ENCODE peak calls at places on chromosomes 7 and 10, in four cellular contexts. U, S, T and E are unnamed samples.

GRCh38 chr7:102834466-102834865 is 78.3 kb upstream of the LRRC17 start:
- DNase-seq in U (no peak), S (no peak), T (no peak), E (no peak)

GRCh38 chr10:12787297-12787696 is 214.2 kb downstream of the CCDC3 start:
- DNase-seq in U (no peak), S (no peak), T (no peak), E (no peak)

GRCh38 chr10:87987206-87987605 is 123.8 kb downstream of the PTEN start:
- DNase-seq in U (no peak), S (no peak), T (no peak), E (no peak)

GRCh38 chr10:124641282-124642075 is 102.7 kb downstream of the FAM53B start:
- DNase-seq in U (no peak), S (no peak), T (no peak), E (peak; percentile 48)

GRCh38 chr10:51117794-51118193 is 43.5 kb downstream of the PRKG1 start:
- DNase-seq in U (no peak), S (no peak), T (no peak), E (no peak)

GRCh38 chr7:76291346-76292205 is 10.9 kb upstream of the HSPB1 start:
- DNase-seq in U (peak; percentile 96), S (peak; percentile 79), T (peak; percentile 97), E (peak; percentile 84)

GRCh38 chr10:32379314-32379949 is 32.5 kb upstream of the EPC1 start:
- DNase-seq in U (no peak), S (peak; percentile 65), T (no peak), E (peak; percentile 67)

GRCh38 chr10:33157108-33157507 is 177.4 kb downstream of the NRP1 start:
- DNase-seq in U (no peak), S (no peak), T (no peak), E (no peak)

GRCh38 chr10:36606234-36606839 is 519.1 kb upstream of the ANKRD30A start:
- DNase-seq in U (no peak), S (no peak), T (no peak), E (no peak)

GRCh38 chr10:9634466-9634865 is 1383.2 kb upstream of the CELF2 start:
- DNase-seq in U (no peak), S (no peak), T (no peak), E (no peak)

GRCh38 chr10:70779088-70779487 is 6.1 kb downstream of the TBATA start:
- DNase-seq in U (no peak), S (no peak), T (no peak), E (no peak)

GRCh38 chr7:156773966-156774365 is 119.0 kb downstream of the LMBR1 start:
- DNase-seq in U (no peak), S (no peak), T (no peak), E (no peak)

GRCh38 chr7:2508327-2509231 is 11.0 kb upstream of the LFNG start:
- DNase-seq in U (peak; percentile 51), S (peak; percentile 92), T (no peak), E (peak; percentile 96)

GRCh38 chr10:77073066-77073960 is 564.3 kb downstream of the KCNMA1 start:
- DNase-seq in U (no peak), S (no peak), T (no peak), E (no peak)

GRCh38 chr7:40009301-40009700 is 59.2 kb downstream of the CDK13 start:
- DNase-seq in U (no peak), S (no peak), T (no peak), E (no peak)

GRCh38 chr10:106557951-106558733 is 606.4 kb downstream of the SORCS1 start:
- DNase-seq in U (no peak), S (no peak), T (no peak), E (no peak)

GRCh38 chr7:46725838-46726237 is 804.8 kb upstream of the IGFBP3 start:
- DNase-seq in U (no peak), S (no peak), T (no peak), E (no peak)

GRCh38 chr7:1668486-1668931 is 1.6 kb upstream of the ELFN1 start:
- DNase-seq in U (no peak), S (no peak), T (peak; percentile 75), E (no peak)

GRCh38 chr7:129338450-129338849 is 95.8 kb upstream of the STRIP2 start:
- DNase-seq in U (no peak), S (no peak), T (no peak), E (no peak)

GRCh38 chr7:110754649-110755048 is 336.3 kb upstream of the LRRN3 start:
- DNase-seq in U (no peak), S (no peak), T (no peak), E (no peak)

GRCh38 chr7:110764852-110765251 is 326.1 kb upstream of the LRRN3 start:
- DNase-seq in U (no peak), S (no peak), T (no peak), E (no peak)

GRCh38 chr7:110760341-110760740 is 330.6 kb upstream of the LRRN3 start:
- DNase-seq in U (no peak), S (no peak), T (no peak), E (no peak)

GRCh38 chr7:110762514-110762913 is 328.4 kb upstream of the LRRN3 start:
- DNase-seq in U (no peak), S (no peak), T (no peak), E (no peak)

GRCh38 chr7:110759069-110759468 is 331.9 kb upstream of the LRRN3 start:
- DNase-seq in U (no peak), S (no peak), T (no peak), E (no peak)
- H3K27ac ChIP-seq in U (no peak overlapping the region), S (no peak overlapping the region), T (no peak overlapping the region), E (no peak overlapping the region)

GRCh38 chr10:57844387-57844998 is 423.2 kb downstream of the IPMK start:
- DNase-seq in U (no peak), S (no peak), T (no peak), E (no peak)

GRCh38 chr10:57849726-57850357 is 417.9 kb downstream of the IPMK start:
- DNase-seq in U (no peak), S (no peak), T (no peak), E (no peak)

DNA sequence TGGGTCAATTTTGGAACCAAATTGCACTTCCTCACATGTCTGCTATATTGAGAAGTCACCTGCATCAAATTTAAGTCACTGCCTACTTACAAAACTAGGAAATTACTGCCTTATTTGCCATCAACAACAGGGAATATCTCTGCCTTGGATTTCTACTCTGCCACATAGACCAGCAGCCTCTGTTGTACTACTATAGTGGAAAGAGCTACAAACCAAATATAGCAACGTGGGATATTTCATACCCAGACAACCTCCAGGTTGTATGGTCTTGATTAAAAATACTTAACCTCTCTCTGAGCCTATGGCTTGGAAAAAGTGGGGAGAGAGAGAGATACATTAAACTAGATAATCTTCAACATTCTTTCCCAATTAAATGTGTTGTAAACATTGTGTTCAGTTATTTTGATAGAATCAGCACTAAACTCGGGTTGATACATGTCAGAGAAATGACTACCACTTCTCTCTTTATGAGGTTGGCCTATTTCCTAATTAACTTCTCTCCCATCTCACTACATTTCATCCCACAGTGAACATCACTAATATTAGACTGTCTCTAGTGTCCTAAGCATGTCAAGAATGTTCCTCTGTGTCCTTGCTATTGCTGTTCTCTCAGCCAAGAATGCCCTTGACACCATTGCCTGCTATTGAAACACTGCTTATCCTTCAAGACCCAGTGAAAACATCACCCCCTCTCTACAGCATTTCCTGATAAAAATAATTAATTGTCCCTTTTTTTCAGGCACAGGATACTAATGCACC is 421.2 kb downstream of the IPMK start:
- DNase-seq in U (no peak), S (no peak), T (no peak), E (no peak)
- H3K4me3 ChIP-seq in U (no peak overlapping the region), S (no peak overlapping the region), T (no peak overlapping the region), E (no peak overlapping the region)

GRCh38 chr10:11282156-11282555 is 264.5 kb downstream of the CELF2 start:
- DNase-seq in U (no peak), S (no peak), T (no peak), E (no peak)

GRCh38 chr10:11280187-11280932 is 262.7 kb downstream of the CELF2 start:
- DNase-seq in U (no peak), S (no peak), T (no peak), E (no peak)

GRCh38 chr10:11279286-11279685 is 261.6 kb downstream of the CELF2 start:
- DNase-seq in U (no peak), S (no peak), T (no peak), E (no peak)

GRCh38 chr10:11272915-11273389 is 255.3 kb downstream of the CELF2 start:
- DNase-seq in U (no peak), S (no peak), T (no peak), E (no peak)

GRCh38 chr10:11276475-11276990 is 258.9 kb downstream of the CELF2 start:
- DNase-seq in U (no peak), S (no peak), T (no peak), E (no peak)
- H3K27me3 ChIP-seq in U (no peaks in the 10 kb centered on the region), S (no peaks in the 10 kb centered on the region), T (no peaks in the 10 kb centered on the region), E (no peaks in the 10 kb centered on the region)

DNA sequence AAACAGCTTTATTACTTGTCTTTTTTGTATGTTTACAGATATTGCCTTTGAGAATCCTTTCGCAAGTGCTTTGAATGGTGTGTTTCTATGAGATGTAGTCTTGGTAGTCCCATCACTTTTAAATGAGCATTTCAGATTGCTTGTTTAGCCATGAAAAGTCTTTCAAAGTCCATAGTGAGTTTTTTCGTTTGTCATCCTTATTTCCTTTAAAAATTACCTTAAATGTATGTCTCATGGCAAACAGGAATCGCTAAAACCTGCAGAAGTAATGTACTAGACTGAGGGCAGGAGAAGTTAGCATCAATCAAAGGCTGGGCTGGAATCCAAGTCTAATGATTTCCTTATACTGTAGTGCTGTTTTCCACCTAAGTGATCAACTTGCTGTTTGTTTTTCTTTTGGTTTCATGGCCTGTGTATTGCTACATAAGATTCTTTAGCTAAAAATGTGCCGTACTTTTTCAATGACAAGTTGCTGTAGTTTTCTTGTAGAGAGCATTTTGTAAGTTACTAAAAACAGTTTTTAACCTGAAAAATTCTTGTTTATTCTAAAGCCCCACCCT is 1.1 kb downstream of the HELLS start:
- DNase-seq in U (no peak), S (no peak), T (no peak), E (peak; percentile 6)
- H3K27ac ChIP-seq in U (no peak overlapping the region), S (peak overlapping the region; percentile 63), T (no peak overlapping the region), E (peak overlapping the region; percentile 75)

GRCh38 chr10:44961931-44962750 is 2.5 kb downstream of the RASSF4 start:
- DNase-seq in U (peak; percentile 17), S (no peak), T (no peak), E (no peak)
- H3K4me3 ChIP-seq in U (no peak overlapping the region), S (no peak overlapping the region), T (no peak overlapping the region), E (no peak overlapping the region)

GRCh38 chr7:51235593-51236313 is 80.9 kb downstream of the COBL start:
- DNase-seq in U (no peak), S (no peak), T (no peak), E (no peak)

GRCh38 chr7:51233375-51233774 is 83.2 kb downstream of the COBL start:
- DNase-seq in U (no peak), S (no peak), T (no peak), E (no peak)

GRCh38 chr7:51236470-51237127 is 80.0 kb downstream of the COBL start:
- DNase-seq in U (no peak), S (no peak), T (no peak), E (no peak)

GRCh38 chr7:51234609-51235308 is 81.8 kb downstream of the COBL start:
- DNase-seq in U (no peak), S (no peak), T (no peak), E (no peak)

GRCh38 chr7:51234139-51234538 is 82.5 kb downstream of the COBL start:
- DNase-seq in U (no peak), S (no peak), T (no peak), E (no peak)
- H3K27me3 ChIP-seq in U (no peaks in the 10 kb centered on the region), S (no peaks in the 10 kb centered on the region), T (no peaks in the 10 kb centered on the region), E (no peaks in the 10 kb centered on the region)

GRCh38 chr7:92698237-92698841 is 108.1 kb upstream of the FAM133B start:
- DNase-seq in U (peak; percentile 56), S (no peak), T (no peak), E (no peak)
- H3K27ac ChIP-seq in U (peak overlapping the region; percentile 34), S (no peak overlapping the region), T (peak overlapping the region; percentile 68), E (no peak overlapping the region)